ENCODE peak calls at places on chromosome 15, in eight cellular contexts. P is H54; I is ovary; Q is aorta; L is GM23248; E is NAMALWA; J is activated CD4-positive, alpha-beta T cell treated with anti-CD3 and anti-CD28 coated beads, Interleukin-2, amount 50 U/mL, for 4 hours; X is D341Med. T is an unnamed sample.

GRCh38 chr15:98063871-98064270 is 103.4 kb downstream of the ARRDC4 start:
- DNase-seq in J (no peak), I (no peak), P (no peak), E (no peak), Q (no peak), X (no peak), L (no peak), T (no peak)

GRCh38 chr15:90660195-90660995 is 56.8 kb upstream of the BLM start:
- DNase-seq in L (peak; percentile 99), I (no peak), P (peak; percentile 89), E (peak; percentile 57), J (peak; percentile 72), Q (peak; percentile 89), X (no peak), T (peak; percentile 85)

GRCh38 chr15:85689729-85690128 is 105.0 kb downstream of the KLHL25 start:
- DNase-seq in E (peak; percentile 89), Q (no peak), L (peak; percentile 85), P (no peak), X (no peak), J (peak; percentile 53), I (peak; percentile 64), T (no peak)

GRCh38 chr15:45796433-45796832 is 161.6 kb downstream of the SQOR start:
- DNase-seq in P (no peak), J (no peak), X (no peak), I (no peak), E (no peak), L (no peak), Q (no peak), T (no peak)

GRCh38 chr15:85443593-85444328 is 63.4 kb downstream of the AKAP13 start:
- DNase-seq in J (no peak), I (no peak), X (peak; percentile 40), P (no peak), L (peak; percentile 10), E (peak; percentile 79), Q (no peak), T (peak; percentile 61)

GRCh38 chr15:81015595-81016252 is 15.0 kb downstream of the TLNRD1 start:
- DNase-seq in E (no peak), I (no peak), J (no peak), L (no peak), X (no peak), Q (no peak), P (no peak), T (no peak)

GRCh38 chr15:65460948-65461347 is 38.2 kb upstream of the IGDCC4 start:
- DNase-seq in X (no peak), E (no peak), P (no peak), L (peak; percentile 40), J (peak; percentile 16), I (no peak), Q (no peak), T (no peak)

GRCh38 chr15:90765966-90766365 is 48.8 kb downstream of the BLM start:
- DNase-seq in P (no peak), E (no peak), X (no peak), Q (no peak), J (no peak), I (no peak), L (no peak), T (no peak)

GRCh38 chr15:100542290-100542689 is 13.5 kb upstream of the CERS3 start:
- DNase-seq in P (no peak), X (no peak), L (no peak), Q (no peak), I (no peak), J (no peak), E (no peak), T (no peak)

GRCh38 chr15:91603681-91604080 is 249.8 kb upstream of the SLCO3A1 start:
- DNase-seq in Q (no peak), P (no peak), L (peak; percentile 1), X (no peak), I (no peak), J (no peak), E (no peak), T (no peak)

GRCh38 chr15:87213646-87214045 is 1042.9 kb downstream of the NTRK3 start:
- DNase-seq in I (no peak), Q (no peak), E (no peak), L (no peak), X (no peak), P (no peak), J (no peak), T (no peak)

GRCh38 chr15:78681306-78682012 is 40.4 kb upstream of the CHRNB4 start:
- DNase-seq in P (no peak), E (no peak), L (no peak), I (no peak), J (no peak), X (peak; percentile 91), Q (peak; percentile 15), T (no peak)

GRCh38 chr15:75713338-75713895 is 769 bp upstream of the CSPG4 start:
- DNase-seq in I (no peak), Q (peak; percentile 89), J (no peak), L (peak; percentile 43), P (no peak), E (no peak), X (no peak), T (no peak)

GRCh38 chr15:76730262-76730661 is 174.9 kb downstream of the SCAPER start:
- DNase-seq in X (no peak), E (no peak), J (no peak), P (no peak), Q (no peak), I (no peak), L (peak; percentile 54), T (no peak)

GRCh38 chr15:64610257-64610919 is 150.0 kb downstream of the ZNF609 start:
- DNase-seq in L (no peak), X (no peak), E (no peak), Q (no peak), I (peak; percentile 45), J (no peak), P (no peak), T (no peak)

GRCh38 chr15:101324513-101325177 is 29.6 kb upstream of the SNRPA1 start:
- DNase-seq in I (no peak), J (no peak), Q (no peak), L (no peak), P (no peak), E (no peak), X (no peak), T (no peak)

GRCh38 chr15:71572452-71573053 is 237.8 kb upstream of the NR2E3 start:
- DNase-seq in E (no peak), P (no peak), X (no peak), Q (no peak), L (peak; percentile 28), J (no peak), I (no peak), T (no peak)

T was measured in H4.